ENCODE peak calls at places on chromosomes 4 and X, in four cellular contexts. Y is WTC11, K is K562, C is HepG2. O is an unnamed sample.

GRCh38 chr4:62028758-62029157 is 828.6 kb downstream of the ADGRL3 start:
- DNase-seq in Y (no peak), K (no peak), C (no peak), O (no peak)

GRCh38 chr4:181085584-181085983 is 1157.6 kb upstream of the TENM3 start:
- DNase-seq in K (no peak), Y (no peak), C (no peak), O (no peak)

GRCh38 chr4:170093978-170094377 is 4.2 kb upstream of the AADAT start:
- DNase-seq in C (no peak), K (no peak), Y (no peak), O (no peak)

GRCh38 chrX:40262641-40263560 is 165.1 kb upstream of the BCOR start:
- DNase-seq in Y (no peak), C (peak), K (no peak), O (peak)

GRCh38 chrX:130299279-130300009 is 30.7 kb upstream of the ZNF280C start:
- DNase-seq in Y (no peak), C (no peak), K (peak), O (no peak)

GRCh38 chrX:139299309-139299708 is 231.2 kb upstream of the F9 start:
- DNase-seq in K (no peak), C (no peak), Y (no peak), O (no peak)

GRCh38 chrX:15644560-15644872 is 20.1 kb downstream of the CLTRN start:
- DNase-seq in K (no peak), C (no peak), Y (no peak), O (no peak)

GRCh38 chrX:81120936-81121351 is 80.8 kb downstream of the HMGN5 start:
- DNase-seq in K (peak), Y (peak), C (peak), O (no peak)

GRCh38 chr4:169249214-169249973 is 21.4 kb downstream of the SH3RF1 start:
- DNase-seq in C (peak), Y (no peak), K (no peak), O (no peak)

GRCh38 chr4:121256346-121256745 is 92.2 kb upstream of the TNIP3 start:
- DNase-seq in C (no peak), Y (no peak), K (no peak), O (peak)

GRCh38 chrX:133053854-133054565 is 42.9 kb downstream of the USP26 start:
- DNase-seq in Y (no peak), C (no peak), K (no peak), O (no peak)

GRCh38 chr4:82721819-82722423 is 76.7 kb downstream of the SCD5 start:
- DNase-seq in C (peak), Y (no peak), K (peak), O (peak)

GRCh38 chr4:88865466-88865865 is 167.8 kb upstream of the NAP1L5 start:
- DNase-seq in Y (no peak), C (no peak), K (no peak), O (no peak)

GRCh38 chr4:80803337-80803736 is 227.2 kb upstream of the BMP3 start:
- DNase-seq in C (no peak), Y (no peak), K (no peak), O (no peak)

GRCh38 chrX:70087857-70088256 is 25.6 kb downstream of the OTUD6A start:
- DNase-seq in K (no peak), Y (no peak), C (no peak), O (no peak)
- TF ChIP-seq MAX in K (no peak), Y (no peak), C (no peak), O (no peak)

DNA sequence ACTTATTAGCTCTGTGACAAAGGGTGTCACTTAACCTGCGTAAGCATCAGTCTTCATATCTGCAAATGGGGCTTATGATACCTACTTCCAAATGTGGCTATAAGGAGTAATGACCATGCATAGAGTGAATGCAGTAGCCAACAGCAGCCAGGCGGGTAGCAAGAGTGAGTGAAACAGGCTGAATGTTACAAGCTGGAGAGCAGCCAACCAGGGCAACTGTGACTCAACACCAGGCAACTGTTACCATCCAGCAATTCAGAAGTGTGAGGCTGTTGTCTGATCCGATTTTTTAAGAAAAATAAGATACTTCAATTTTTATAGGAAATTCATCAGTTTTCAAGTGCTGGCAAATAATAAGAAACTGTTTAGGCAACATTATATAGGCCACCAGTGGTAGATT is 270.2 kb upstream of the TAPT1 start:
- DNase-seq in C (no peak), Y (no peak), K (no peak), O (no peak)
- TF ChIP-seq SP1 in C (no peak), Y (no peak), K (no peak), O (no peak)

DNA sequence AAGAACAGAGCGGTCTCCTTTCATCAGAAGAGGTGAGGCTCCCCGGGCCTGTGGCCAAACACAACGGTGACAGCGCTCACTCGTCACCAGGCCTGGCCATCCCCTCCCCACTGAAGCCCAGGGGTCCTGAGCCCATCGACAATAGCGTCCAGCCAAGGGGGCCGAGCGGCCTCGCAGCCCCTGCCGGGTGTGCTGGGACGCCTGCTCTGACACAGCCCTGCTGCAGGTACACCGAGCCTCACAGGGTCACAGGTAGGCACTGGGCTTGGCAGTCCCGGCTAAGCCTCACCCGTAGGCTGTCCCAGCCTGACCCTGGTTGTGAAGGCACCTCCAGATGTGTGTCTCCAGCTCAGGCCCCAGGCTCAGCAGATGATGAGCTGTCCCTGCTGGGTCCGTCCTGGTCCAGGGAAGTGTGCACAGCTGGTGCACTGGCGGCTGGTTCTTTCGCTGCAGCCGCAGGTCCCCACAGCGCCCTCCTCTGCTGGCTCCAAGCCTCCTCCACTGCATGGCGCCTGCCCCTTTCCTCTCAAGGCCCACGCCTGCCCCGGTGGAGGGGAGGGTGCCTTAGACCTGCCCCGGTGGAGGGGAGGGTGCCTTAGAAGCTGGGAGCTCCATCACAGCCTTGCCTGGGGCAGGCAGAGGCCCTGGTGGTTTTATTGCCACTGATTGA is 21.5 kb downstream of the UVSSA start:
- DNase-seq in Y (peak), C (no peak), K (no peak), O (no peak)
- TF ChIP-seq MAX in Y (no peak), C (no peak), K (no peak), O (no peak)

GRCh38 chr4:114998316-114998715 is 115.1 kb downstream of the NDST4 start:
- DNase-seq in Y (no peak), K (no peak), C (no peak), O (no peak)

DNA sequence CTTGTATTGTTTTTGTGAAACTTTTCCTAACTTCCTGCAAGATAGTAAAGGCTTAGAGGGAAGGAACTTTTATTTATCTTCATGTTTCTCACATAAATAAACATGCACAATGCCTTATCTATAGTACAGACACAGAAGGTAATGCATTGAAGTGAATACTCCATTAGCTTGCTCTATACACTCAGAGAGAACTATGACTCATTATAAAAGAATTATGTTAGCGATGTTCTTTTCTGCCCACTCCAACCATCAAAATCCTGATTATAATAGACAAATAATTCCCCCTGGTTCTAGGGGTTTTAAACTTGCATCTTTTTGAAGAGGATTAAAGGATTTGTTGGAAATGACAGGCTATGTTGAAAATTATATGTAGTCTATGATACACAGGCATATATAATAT is 115.8 kb downstream of the NDST4 start:
- DNase-seq in C (no peak), K (no peak), Y (no peak), O (no peak)
- TF ChIP-seq SP1 in C (no peak), K (no peak), Y (no peak), O (no peak)

GRCh38 chrX:73850124-73851013 is 287.4 kb downstream of the CHIC1 start:
- DNase-seq in Y (peak), C (peak), K (peak), O (peak)
- TF ChIP-seq MAX in Y (no peak), C (no peak), K (no peak), O (no peak)

GRCh38 chr4:126748736-126749135 is 884.0 kb upstream of the INTU start:
- DNase-seq in Y (no peak), K (no peak), C (no peak), O (no peak)
- TF ChIP-seq SP1 in Y (no peak), K (no peak), C (no peak), O (no peak)

DNA sequence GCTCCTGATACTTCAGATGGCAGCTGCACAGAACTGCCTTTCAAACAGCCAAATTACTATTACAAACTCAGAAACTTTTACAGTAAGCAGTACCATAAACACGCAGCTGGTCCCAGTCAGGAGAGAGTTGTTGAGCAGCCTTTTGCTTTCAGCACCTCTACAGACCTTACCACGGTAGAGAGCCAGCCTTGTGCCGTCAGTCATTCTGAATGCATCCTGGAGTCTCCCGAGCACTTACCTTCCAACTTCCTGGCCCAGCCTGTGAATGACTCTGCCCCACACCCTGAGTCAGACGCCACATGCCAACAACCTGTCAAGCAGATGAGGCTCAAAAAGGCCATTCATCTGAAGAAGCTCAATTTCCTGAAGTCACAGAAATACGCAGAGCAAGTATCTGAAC is 12.4 kb downstream of the ZBTB49 start:
- DNase-seq in C (no peak), Y (no peak), K (no peak), O (no peak)
- TF ChIP-seq MAX in C (no peak), Y (no peak), K (no peak), O (no peak)

O was measured in HCT116.